ENCODE peak calls at places on chromosomes 6 and 20, in four cellular contexts. T is GM23338, R is HFF-Myc, G is sigmoid colon. E is an unnamed sample.

GRCh38 chr20:36573798-36574277 is 441 bp downstream of the TGIF2 start:
- DNase-seq in T (no peak), R (no peak), G (peak), E (no peak)

GRCh38 chr20:35490736-35491181 is 35.4 kb downstream of the CEP250 start:
- DNase-seq in T (no peak), R (no peak), G (no peak), E (no peak)

GRCh38 chr6:6494677-6495076 is 93.8 kb upstream of the LY86 start:
- DNase-seq in T (peak), R (no peak), G (no peak), E (no peak)

GRCh38 chr6:10033223-10033829 is 381.5 kb downstream of the TFAP2A start:
- DNase-seq in T (peak), R (peak), G (no peak), E (peak)

GRCh38 chr6:112482373-112482772 is 135.2 kb downstream of the RFPL4B start:
- DNase-seq in T (no peak), R (no peak), G (no peak), E (no peak)

GRCh38 chr20:1469925-1470571 is 3.4 kb upstream of the NSFL1C start:
- DNase-seq in T (peak), R (peak), G (peak), E (peak)

GRCh38 chr6:113871975-113872374 is 14.8 kb downstream of the MARCKS start:
- DNase-seq in T (no peak), R (no peak), G (no peak), E (no peak)

GRCh38 chr6:167683028-167683862 is 143.5 kb upstream of the AFDN start:
- DNase-seq in T (no peak), R (no peak), G (peak), E (peak)

GRCh38 chr6:113291751-113292445 is 565.2 kb upstream of the MARCKS start:
- DNase-seq in T (no peak), R (no peak), G (no peak), E (no peak)

GRCh38 chr20:1465470-1466210 is 1.0 kb downstream of the NSFL1C start:
- DNase-seq in T (peak), R (no peak), G (no peak), E (no peak)

GRCh38 chr20:57617079-57617795 is 3.0 kb downstream of the ZBP1 start:
- DNase-seq in T (no peak), R (no peak), G (no peak), E (no peak)

GRCh38 chr6:2097464-2097863 is 147.9 kb downstream of the GMDS start:
- DNase-seq in T (no peak), R (no peak), G (no peak), E (no peak)

GRCh38 chr6:22025468-22026159 is 271.2 kb downstream of the PRL start:
- DNase-seq in T (peak), R (peak), G (no peak), E (no peak)

GRCh38 chr6:144377586-144377985 is 92.5 kb downstream of the UTRN start:
- DNase-seq in T (no peak), R (peak), G (no peak), E (no peak)

DNA sequence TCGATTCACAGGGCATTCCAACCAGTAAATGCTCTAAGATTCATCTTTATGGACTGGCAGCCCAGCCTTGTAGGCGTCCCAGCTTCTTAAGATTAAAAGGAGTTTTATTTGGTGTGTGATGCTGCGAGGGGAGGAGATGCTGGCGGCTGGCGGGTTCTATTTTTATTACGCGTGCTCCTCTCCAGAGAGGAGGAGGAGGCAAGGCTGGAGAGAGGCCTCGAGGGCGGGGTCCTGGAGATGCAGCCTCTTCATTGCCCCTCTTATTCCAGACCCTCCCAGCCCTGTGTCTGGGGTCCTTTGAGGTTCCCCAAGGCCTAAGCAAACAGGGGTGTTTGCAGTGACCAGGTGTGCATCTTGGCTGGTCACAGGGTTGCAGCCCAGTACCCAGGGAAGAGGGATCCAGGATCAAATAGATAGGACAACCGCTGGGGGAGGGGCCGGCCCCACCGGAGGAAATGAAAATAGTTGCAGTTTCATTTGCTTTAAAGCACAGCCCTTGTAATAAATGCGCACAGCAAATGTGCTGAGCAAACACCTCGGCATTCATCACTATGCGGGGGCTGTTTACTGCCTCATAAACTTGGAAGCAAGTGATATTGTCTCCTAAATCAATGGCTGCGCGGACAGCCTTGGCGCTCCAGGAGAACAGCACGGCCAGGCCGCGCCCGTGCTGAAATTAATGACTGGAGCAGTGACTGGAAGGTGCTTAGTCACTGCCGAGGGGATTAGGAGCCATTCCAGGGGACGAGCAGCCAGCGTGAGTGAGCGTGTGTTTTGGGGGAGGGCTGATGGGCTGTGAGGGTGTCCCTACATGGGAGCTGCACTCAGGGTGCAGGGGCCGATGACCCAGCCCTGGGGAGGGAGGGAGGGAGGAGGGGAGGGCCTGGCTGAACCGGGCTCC is 83.0 kb downstream of the TMEM242 start:
- DNase-seq in T (no peak), R (no peak), G (peak), E (no peak)
- H3K4me3 ChIP-seq in T (peak), R (peak), G (peak), E (peak)

DNA sequence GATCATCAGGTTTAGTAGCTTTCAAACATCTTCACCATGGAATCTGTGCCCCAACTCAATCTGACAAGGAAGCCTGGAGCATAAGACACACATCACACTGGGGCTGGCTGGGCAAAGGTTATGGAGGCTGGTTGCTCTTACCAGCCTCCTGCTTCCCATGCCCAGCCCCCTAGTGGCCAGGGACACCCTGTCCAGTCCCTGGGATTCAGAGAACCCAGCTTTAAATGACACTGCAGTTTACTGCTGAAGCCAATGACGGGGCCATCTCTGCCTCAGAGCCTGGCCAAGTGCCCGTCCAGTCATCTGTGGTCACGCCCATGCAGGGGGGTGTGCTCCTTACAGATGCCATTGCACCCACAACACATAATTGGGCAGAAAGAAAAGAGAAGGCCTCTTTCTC is 272.9 kb downstream of the SMOC2 start:
- DNase-seq in T (peak), R (no peak), G (no peak), E (no peak)
- TF ChIP-seq CTCF in T (peak), R (no peak), G (peak), E (peak)

GRCh38 chr6:151807513-151808330 is at the start of gene ESR1:
- DNase-seq in T (peak), R (no peak), G (peak), E (no peak)
- H3K4me3 ChIP-seq in T (peak), R (peak), G (peak), E (peak)

GRCh38 chr20:20549267-20549612 is 163.2 kb downstream of the RALGAPA2 start:
- DNase-seq in T (no peak), R (no peak), G (no peak), E (no peak)
- TF ChIP-seq CTCF in T (no peak), R (no peak), G (no peak), E (no peak)

GRCh38 chr20:44765647-44766367 is 20.1 kb downstream of the KCNK15 start:
- DNase-seq in T (no peak), R (no peak), G (no peak), E (no peak)
- H3K4me3 ChIP-seq in T (no peak), R (no peak), G (no peak), E (no peak)

GRCh38 chr20:61185841-61186601 is 66.0 kb upstream of the CDH4 start:
- DNase-seq in T (no peak), R (peak), G (no peak), E (peak)
- TF ChIP-seq CTCF in T (no peak), R (no peak), G (no peak), E (no peak)

GRCh38 chr6:15877245-15877644 is 214.4 kb upstream of the DTNBP1 start:
- DNase-seq in T (no peak), R (no peak), G (no peak), E (no peak)
- H3K4me3 ChIP-seq in T (no peak), R (no peak), G (no peak), E (no peak)